ENCODE peak calls at places on chromosome 14, in four cellular contexts. One of them, this sample, is unnamed.

GRCh38 chr14:102872020-102872419 is 50.4 kb upstream of the AMN start:
- DNase-seq in endothelial cell: no peak
- DNase-seq in CD8-positive, alpha-beta T cell: no peak
- DNase-seq in prostate gland: no peak
- DNase-seq in this sample: no peak

GRCh38 chr14:55028066-55028465 is 1.0 kb downstream of the SOCS4 start:
- DNase-seq in CD8-positive, alpha-beta T cell: no peak
- DNase-seq in prostate gland: no peak
- DNase-seq in endothelial cell: no peak
- DNase-seq in this sample: no peak

GRCh38 chr14:20412422-20412821 is 879 bp downstream of the TEP1 start:
- DNase-seq in CD8-positive, alpha-beta T cell: no peak
- DNase-seq in prostate gland: no peak
- DNase-seq in endothelial cell: no peak
- DNase-seq in this sample: no peak

GRCh38 chr14:99430491-99430890 is 50.2 kb downstream of the SETD3 start:
- DNase-seq in CD8-positive, alpha-beta T cell: no peak
- DNase-seq in endothelial cell: peak; percentile 56
- DNase-seq in prostate gland: no peak
- DNase-seq in this sample: no peak

GRCh38 chr14:93044116-93044515 is 71.6 kb downstream of the ITPK1 start:
- DNase-seq in prostate gland: no peak
- DNase-seq in CD8-positive, alpha-beta T cell: no peak
- DNase-seq in endothelial cell: no peak
- DNase-seq in this sample: no peak

GRCh38 chr14:45199246-45199645 is 53.8 kb downstream of the MIS18BP1 start:
- DNase-seq in prostate gland: no peak
- DNase-seq in endothelial cell: no peak
- DNase-seq in CD8-positive, alpha-beta T cell: no peak
- DNase-seq in this sample: no peak

GRCh38 chr14:101535232-101535631 is 26.1 kb upstream of the DIO3 start:
- DNase-seq in prostate gland: no peak
- DNase-seq in endothelial cell: no peak
- DNase-seq in CD8-positive, alpha-beta T cell: no peak
- DNase-seq in this sample: no peak

GRCh38 chr14:22303589-22304195 is 285.3 kb downstream of the DAD1 start:
- DNase-seq in endothelial cell: no peak
- DNase-seq in CD8-positive, alpha-beta T cell: no peak
- DNase-seq in prostate gland: no peak
- DNase-seq in this sample: no peak

GRCh38 chr14:93207468-93208308 is 632 bp downstream of the UBR7 start:
- DNase-seq in CD8-positive, alpha-beta T cell: no peak
- DNase-seq in prostate gland: no peak
- DNase-seq in endothelial cell: peak; percentile 66
- DNase-seq in this sample: no peak

GRCh38 chr14:100155049-100155621 is 4.3 kb downstream of the DEGS2 start:
- DNase-seq in prostate gland: peak; percentile 74
- DNase-seq in endothelial cell: peak; percentile 53
- DNase-seq in CD8-positive, alpha-beta T cell: no peak
- DNase-seq in this sample: no peak

GRCh38 chr14:20904393-20905029 is 13.3 kb downstream of the RNASE3 start:
- DNase-seq in endothelial cell: peak; percentile 15
- DNase-seq in prostate gland: no peak
- DNase-seq in CD8-positive, alpha-beta T cell: no peak
- DNase-seq in this sample: no peak

GRCh38 chr14:100586520-100587247 is 533 bp downstream of the BEGAIN start:
- DNase-seq in endothelial cell: peak; percentile 39
- DNase-seq in prostate gland: no peak
- DNase-seq in CD8-positive, alpha-beta T cell: no peak
- DNase-seq in this sample: no peak

GRCh38 chr14:56023681-56024080 is 94.5 kb upstream of the PELI2 start:
- DNase-seq in prostate gland: no peak
- DNase-seq in CD8-positive, alpha-beta T cell: no peak
- DNase-seq in endothelial cell: no peak
- DNase-seq in this sample: no peak

GRCh38 chr14:89000007-89000942 is 175.8 kb downstream of the TTC8 start:
- DNase-seq in endothelial cell: no peak
- DNase-seq in prostate gland: no peak
- DNase-seq in CD8-positive, alpha-beta T cell: no peak
- DNase-seq in this sample: no peak

GRCh38 chr14:99271951-99272668 is at the start of gene BCL11B:
- DNase-seq in endothelial cell: peak; percentile 65
- DNase-seq in CD8-positive, alpha-beta T cell: peak; percentile 92
- DNase-seq in prostate gland: peak; percentile 49
- DNase-seq in this sample: peak; percentile 89

GRCh38 chr14:100038065-100038464 is 27.2 kb upstream of the EVL start:
- DNase-seq in prostate gland: no peak
- DNase-seq in endothelial cell: no peak
- DNase-seq in CD8-positive, alpha-beta T cell: no peak
- DNase-seq in this sample: no peak

GRCh38 chr14:94650806-94651805 is 38.9 kb downstream of the SERPINA3 start:
- DNase-seq in endothelial cell: no peak
- DNase-seq in CD8-positive, alpha-beta T cell: no peak
- DNase-seq in prostate gland: no peak
- DNase-seq in this sample: no peak

GRCh38 chr14:37890095-37890494 is 294.7 kb downstream of the TTC6 start:
- DNase-seq in CD8-positive, alpha-beta T cell: no peak
- DNase-seq in prostate gland: no peak
- DNase-seq in endothelial cell: no peak
- DNase-seq in this sample: no peak
- TF ChIP-seq CTCF in CD8-positive, alpha-beta T cell: no peak
- TF ChIP-seq CTCF in prostate gland: no peak
- TF ChIP-seq CTCF in endothelial cell: peak; percentile 47
- TF ChIP-seq CTCF in this sample: no peak

GRCh38 chr14:34539407-34540180 is at the start of gene EAPP:
- DNase-seq in CD8-positive, alpha-beta T cell: peak; percentile 96
- DNase-seq in prostate gland: peak; percentile 99
- DNase-seq in endothelial cell: peak; percentile 93
- DNase-seq in this sample: peak; percentile 91
- TF ChIP-seq CTCF in CD8-positive, alpha-beta T cell: no peak
- TF ChIP-seq CTCF in prostate gland: no peak
- TF ChIP-seq CTCF in endothelial cell: no peak
- TF ChIP-seq CTCF in this sample: no peak

DNA sequence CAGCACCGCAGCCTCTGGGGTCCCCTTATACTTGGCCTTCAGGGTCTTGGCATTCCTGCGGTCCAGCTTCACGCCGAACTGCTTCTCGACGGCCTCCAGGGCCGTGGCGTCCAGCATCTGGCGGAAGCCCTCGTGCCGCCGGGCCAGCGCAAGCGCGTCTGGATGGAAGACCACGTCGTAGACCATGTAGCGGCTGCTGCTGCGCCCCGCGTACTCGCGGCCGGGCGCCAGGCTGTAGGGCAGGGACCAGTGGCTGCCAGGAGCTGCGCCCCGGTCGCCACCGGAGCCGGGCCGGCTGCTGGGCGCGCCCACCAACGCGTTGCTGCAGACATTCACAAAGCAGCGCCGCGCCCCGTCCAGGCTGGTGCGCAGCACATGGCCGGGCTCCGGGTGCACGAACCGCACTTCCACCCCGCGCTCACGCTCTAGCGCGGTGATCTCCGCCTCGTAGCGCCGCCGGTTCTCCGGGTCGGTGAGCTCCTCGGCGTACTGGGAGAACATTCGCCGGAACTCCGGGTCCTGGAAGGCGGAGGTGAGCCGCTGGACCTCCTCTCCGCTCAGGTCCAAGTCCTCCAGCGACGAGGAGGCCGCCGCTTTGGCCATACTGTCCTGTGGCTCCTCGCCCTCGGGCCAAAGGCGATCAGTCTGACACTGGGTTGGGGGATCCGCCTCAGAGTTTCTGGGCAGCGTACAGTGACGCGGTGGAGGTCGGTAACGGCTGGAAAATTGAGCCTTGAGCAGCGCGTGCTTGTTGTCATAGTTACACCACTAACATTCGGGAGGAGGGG is at the start of gene DNAAF2:
- DNase-seq in endothelial cell: peak; percentile 57
- DNase-seq in prostate gland: peak; percentile 58
- DNase-seq in CD8-positive, alpha-beta T cell: peak; percentile 75
- DNase-seq in this sample: peak; percentile 65
- TF ChIP-seq CTCF in endothelial cell: no peak
- TF ChIP-seq CTCF in prostate gland: no peak
- TF ChIP-seq CTCF in CD8-positive, alpha-beta T cell: no peak
- TF ChIP-seq CTCF in this sample: no peak

GRCh38 chr14:61648377-61648776 is 46.9 kb upstream of the HIF1A start:
- DNase-seq in CD8-positive, alpha-beta T cell: no peak
- DNase-seq in endothelial cell: no peak
- DNase-seq in prostate gland: no peak
- DNase-seq in this sample: no peak
- TF ChIP-seq CTCF in CD8-positive, alpha-beta T cell: no peak
- TF ChIP-seq CTCF in endothelial cell: no peak
- TF ChIP-seq CTCF in prostate gland: no peak
- TF ChIP-seq CTCF in this sample: no peak

GRCh38 chr14:75794615-75795038 is 133.6 kb downstream of the TTLL5 start:
- DNase-seq in endothelial cell: no peak
- DNase-seq in CD8-positive, alpha-beta T cell: no peak
- DNase-seq in prostate gland: no peak
- DNase-seq in this sample: no peak

DNA sequence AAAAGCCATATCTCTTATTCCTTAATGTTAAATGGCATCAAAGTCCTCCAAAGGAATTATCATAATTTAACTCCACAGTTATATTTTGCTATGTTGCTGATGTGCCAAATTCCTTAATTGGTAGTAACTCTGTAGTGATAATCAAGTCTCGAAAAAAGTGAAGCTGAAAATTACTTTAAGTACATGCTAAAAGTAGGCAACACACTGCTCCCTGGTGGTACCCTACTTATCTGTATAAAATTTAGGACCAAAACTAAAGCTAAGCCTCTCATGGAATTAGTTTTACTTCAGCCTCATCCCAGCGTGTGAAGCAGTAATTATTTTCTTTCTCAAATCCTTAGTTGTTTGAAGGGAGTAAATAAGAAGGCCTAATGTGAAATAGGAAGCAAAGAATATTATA is 132.8 kb downstream of the TTLL5 start:
- DNase-seq in prostate gland: no peak
- DNase-seq in CD8-positive, alpha-beta T cell: no peak
- DNase-seq in endothelial cell: no peak
- DNase-seq in this sample: no peak
- TF ChIP-seq CTCF in prostate gland: no peak
- TF ChIP-seq CTCF in CD8-positive, alpha-beta T cell: no peak
- TF ChIP-seq CTCF in endothelial cell: no peak
- TF ChIP-seq CTCF in this sample: no peak

GRCh38 chr14:104680806-104681688 is 8.4 kb upstream of the INF2 start:
- DNase-seq in endothelial cell: no peak
- DNase-seq in prostate gland: peak; percentile 70
- DNase-seq in CD8-positive, alpha-beta T cell: no peak
- DNase-seq in this sample: no peak
- TF ChIP-seq CTCF in endothelial cell: no peak
- TF ChIP-seq CTCF in prostate gland: no peak
- TF ChIP-seq CTCF in CD8-positive, alpha-beta T cell: no peak
- TF ChIP-seq CTCF in this sample: no peak

GRCh38 chr14:33776871-33777270 is 174.0 kb downstream of the EGLN3 start:
- DNase-seq in endothelial cell: no peak
- DNase-seq in prostate gland: no peak
- DNase-seq in CD8-positive, alpha-beta T cell: no peak
- DNase-seq in this sample: no peak

GRCh38 chr14:33777651-33778050 is 173.2 kb downstream of the EGLN3 start:
- DNase-seq in prostate gland: no peak
- DNase-seq in endothelial cell: no peak
- DNase-seq in CD8-positive, alpha-beta T cell: no peak
- DNase-seq in this sample: no peak

GRCh38 chr14:33782923-33783322 is 168.0 kb downstream of the EGLN3 start:
- DNase-seq in prostate gland: no peak
- DNase-seq in CD8-positive, alpha-beta T cell: no peak
- DNase-seq in endothelial cell: no peak
- DNase-seq in this sample: no peak

GRCh38 chr14:33780035-33780434 is 170.8 kb downstream of the EGLN3 start:
- DNase-seq in endothelial cell: no peak
- DNase-seq in CD8-positive, alpha-beta T cell: no peak
- DNase-seq in prostate gland: no peak
- DNase-seq in this sample: no peak

DNA sequence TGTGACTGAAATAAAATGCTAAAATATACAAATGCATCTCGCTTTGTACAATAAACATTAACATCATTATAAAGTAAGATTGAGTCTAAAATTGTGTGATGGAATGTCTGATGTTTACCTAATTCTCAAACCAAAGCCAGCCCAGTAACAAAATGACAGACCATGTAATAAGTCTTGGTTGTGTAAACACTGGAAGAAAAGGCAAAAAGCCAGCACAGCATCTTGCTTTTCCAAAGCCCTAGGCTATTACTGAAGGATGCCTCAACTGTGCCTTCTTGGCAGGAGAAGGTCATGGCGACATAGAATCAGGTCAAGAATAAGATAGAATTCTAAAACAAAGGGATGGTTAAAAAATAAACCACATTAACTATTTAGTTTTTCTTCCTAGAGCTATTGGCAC is 169.6 kb downstream of the EGLN3 start:
- DNase-seq in CD8-positive, alpha-beta T cell: no peak
- DNase-seq in prostate gland: no peak
- DNase-seq in endothelial cell: no peak
- DNase-seq in this sample: no peak
- TF ChIP-seq CTCF in CD8-positive, alpha-beta T cell: no peak
- TF ChIP-seq CTCF in prostate gland: no peak
- TF ChIP-seq CTCF in endothelial cell: no peak
- TF ChIP-seq CTCF in this sample: no peak

DNA sequence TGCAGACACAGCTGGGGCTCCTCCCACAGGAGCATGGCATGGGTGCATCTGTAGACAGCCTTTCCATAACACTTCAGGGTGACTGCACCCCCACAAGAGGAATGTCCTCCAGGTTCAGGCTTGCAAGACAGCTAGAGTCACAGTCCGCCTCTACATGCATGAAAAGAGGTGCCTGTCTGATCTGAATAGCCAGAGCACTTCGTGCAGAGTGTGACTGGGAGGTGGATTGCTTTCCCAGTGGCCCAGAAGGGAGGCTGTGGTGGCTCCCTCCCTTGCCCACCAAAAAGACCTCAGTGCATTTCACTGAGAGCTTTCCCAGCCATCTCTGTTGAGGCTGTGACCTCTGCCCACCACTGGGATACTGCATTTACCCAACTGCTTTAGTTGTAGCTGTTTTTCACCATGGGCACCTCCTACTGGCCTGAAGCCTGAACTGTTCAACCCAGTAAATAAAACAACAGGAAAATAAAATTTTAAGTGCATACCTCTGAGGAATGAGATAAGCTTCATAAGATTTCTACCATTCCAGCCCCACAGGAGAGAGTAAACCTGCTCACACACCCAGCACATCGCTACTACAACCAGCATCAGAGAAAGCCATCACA is 14.1 kb downstream of the CEP128 start:
- DNase-seq in CD8-positive, alpha-beta T cell: no peak
- DNase-seq in prostate gland: no peak
- DNase-seq in endothelial cell: no peak
- DNase-seq in this sample: no peak
- TF ChIP-seq CTCF in CD8-positive, alpha-beta T cell: no peak
- TF ChIP-seq CTCF in prostate gland: no peak
- TF ChIP-seq CTCF in endothelial cell: peak; percentile 45
- TF ChIP-seq CTCF in this sample: no peak

GRCh38 chr14:90726656-90727055 is 89.6 kb downstream of the TTC7B start:
- DNase-seq in CD8-positive, alpha-beta T cell: no peak
- DNase-seq in prostate gland: peak; percentile 88
- DNase-seq in endothelial cell: no peak
- DNase-seq in this sample: no peak
- TF ChIP-seq CTCF in CD8-positive, alpha-beta T cell: no peak
- TF ChIP-seq CTCF in prostate gland: no peak
- TF ChIP-seq CTCF in endothelial cell: no peak
- TF ChIP-seq CTCF in this sample: no peak